ENCODE peak calls at places on chromosomes 7 and 10, in five cellular contexts. C is adrenal gland, X is sigmoid colon, J is lower leg skin, A is IMR-90. Y is an unnamed sample.

GRCh38 chr7:27185708-27186449 is 847 bp upstream of the HOXA11 start:
- DNase-seq in J (peak), X (peak), C (peak), A (no peak), Y (no peak)

GRCh38 chr7:71517940-71518339 is 386.0 kb downstream of the GALNT17 start:
- DNase-seq in J (no peak), C (no peak), A (no peak), X (no peak), Y (no peak)

GRCh38 chr7:122572706-122573105 is 126.2 kb downstream of the RNF133 start:
- DNase-seq in J (no peak), A (no peak), X (no peak), C (no peak), Y (no peak)

GRCh38 chr10:131960631-131961046 is 21.1 kb downstream of the BNIP3 start:
- DNase-seq in J (no peak), X (peak), A (no peak), C (no peak), Y (peak)

GRCh38 chr10:88769384-88769783 is 9.6 kb downstream of the LIPN start:
- DNase-seq in J (no peak), C (no peak), X (no peak), A (no peak), Y (no peak)

GRCh38 chr7:101669307-101669706 is 40.2 kb upstream of the MYL10 start:
- DNase-seq in J (no peak), C (no peak), X (no peak), A (no peak), Y (no peak)

GRCh38 chr10:98029149-98030092 is 1.0 kb downstream of the CRTAC1 start:
- DNase-seq in J (no peak), C (no peak), A (no peak), X (no peak), Y (peak)

GRCh38 chr7:156827587-156828203 is 65.3 kb downstream of the LMBR1 start:
- DNase-seq in A (peak), X (no peak), J (no peak), C (no peak), Y (peak)

GRCh38 chr7:18597759-18598158 is 102.2 kb downstream of the HDAC9 start:
- DNase-seq in A (peak), C (no peak), X (no peak), J (no peak), Y (no peak)

DNA sequence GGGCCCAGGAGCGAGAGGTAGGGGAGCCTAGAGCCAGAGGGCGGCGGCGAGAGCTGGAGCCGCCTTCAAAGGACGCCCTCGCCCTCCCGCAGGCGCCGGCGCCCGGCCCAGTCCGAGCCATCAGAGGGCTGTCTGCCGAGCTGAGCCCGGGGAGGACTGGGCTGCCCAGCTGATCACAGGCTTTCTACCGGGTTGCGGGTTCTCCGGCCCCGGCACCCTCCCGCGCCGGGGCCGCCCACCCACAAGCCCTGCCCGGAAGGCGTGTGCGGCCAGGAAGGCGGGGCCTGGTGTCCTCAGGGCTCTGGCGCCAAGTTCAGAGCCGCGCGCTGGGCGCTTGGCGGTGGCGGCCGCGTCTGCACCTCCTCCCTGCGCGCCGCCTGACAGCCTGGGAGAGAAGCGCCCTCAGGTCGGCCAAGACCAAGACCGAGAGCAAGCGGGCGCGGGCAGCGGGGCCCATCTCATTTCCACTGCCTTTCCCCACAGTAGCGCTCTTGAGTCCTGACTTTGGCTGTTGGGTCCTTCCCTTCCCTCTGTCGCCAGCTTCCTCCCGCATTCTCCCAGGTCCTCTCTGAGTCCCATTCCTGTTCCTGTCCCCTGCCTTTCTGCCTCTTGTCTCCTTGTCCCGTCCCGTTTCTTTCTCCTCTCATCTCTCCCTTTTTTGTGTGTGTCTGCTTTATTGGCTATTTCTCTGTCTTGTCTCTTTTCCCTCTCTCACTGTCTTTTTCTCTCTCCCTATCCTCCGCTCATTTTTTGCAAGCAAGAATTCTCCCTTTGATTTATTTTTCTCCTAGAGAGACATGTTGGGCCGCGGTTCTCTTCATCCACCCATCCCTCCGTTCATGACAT is 60.6 kb upstream of the MSMB start:
- DNase-seq in X (peak), A (peak), J (peak), C (peak), Y (peak)
- TF ChIP-seq POLR2A in X (no peak), A (no peak), J (no peak), C (no peak), Y (no peak)

DNA sequence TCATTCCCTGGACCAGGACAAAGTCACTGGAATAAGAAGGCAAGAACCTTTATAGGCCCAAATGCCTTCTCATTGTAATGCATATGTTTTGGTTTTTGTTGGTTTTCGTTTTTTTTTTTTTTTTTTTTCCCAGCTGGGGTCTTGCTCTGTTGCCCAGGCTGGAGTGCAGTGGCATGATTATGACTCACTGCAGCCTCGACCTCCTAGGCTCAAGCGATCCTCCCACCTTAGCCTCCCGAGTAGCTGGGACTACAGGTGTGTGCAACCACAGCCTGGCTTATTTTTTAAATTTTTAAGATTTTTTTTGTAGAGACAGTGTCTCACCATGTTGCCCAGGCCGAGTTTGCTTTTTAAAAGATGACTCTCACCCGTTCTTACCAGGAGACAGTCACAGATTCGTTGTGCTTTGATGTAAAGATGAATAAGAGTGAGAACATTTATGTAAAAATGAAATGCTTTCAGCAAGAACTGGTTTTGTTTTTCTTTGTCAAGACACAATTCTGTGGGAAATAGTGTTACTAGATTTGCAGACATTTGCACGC is 7.6 kb downstream of the IQCE start:
- DNase-seq in C (no peak), J (no peak), A (no peak), X (no peak), Y (no peak)
- H3K4me3 ChIP-seq in C (no peak), J (no peak), A (no peak), X (no peak), Y (no peak)

GRCh38 chr7:140176271-140176701 is 497 bp downstream of the KDM7A start:
- DNase-seq in J (no peak), A (no peak), C (peak), X (no peak), Y (no peak)

GRCh38 chr7:140175221-140176218 is 1.3 kb downstream of the KDM7A start:
- DNase-seq in A (peak), X (peak), J (peak), C (peak), Y (peak)

GRCh38 chr7:140174217-140174616 is 2.6 kb downstream of the KDM7A start:
- DNase-seq in A (no peak), J (no peak), C (no peak), X (no peak), Y (no peak)

GRCh38 chr7:140179339-140179738 is 2.6 kb upstream of the KDM7A start:
- DNase-seq in X (no peak), A (no peak), C (no peak), J (no peak), Y (no peak)

GRCh38 chr7:140176811-140177702 is at the start of gene KDM7A:
- DNase-seq in A (peak), J (peak), C (peak), X (peak), Y (peak)
- TF ChIP-seq POLR2A in A (peak), J (no peak), C (peak), X (peak), Y (no peak)

DNA sequence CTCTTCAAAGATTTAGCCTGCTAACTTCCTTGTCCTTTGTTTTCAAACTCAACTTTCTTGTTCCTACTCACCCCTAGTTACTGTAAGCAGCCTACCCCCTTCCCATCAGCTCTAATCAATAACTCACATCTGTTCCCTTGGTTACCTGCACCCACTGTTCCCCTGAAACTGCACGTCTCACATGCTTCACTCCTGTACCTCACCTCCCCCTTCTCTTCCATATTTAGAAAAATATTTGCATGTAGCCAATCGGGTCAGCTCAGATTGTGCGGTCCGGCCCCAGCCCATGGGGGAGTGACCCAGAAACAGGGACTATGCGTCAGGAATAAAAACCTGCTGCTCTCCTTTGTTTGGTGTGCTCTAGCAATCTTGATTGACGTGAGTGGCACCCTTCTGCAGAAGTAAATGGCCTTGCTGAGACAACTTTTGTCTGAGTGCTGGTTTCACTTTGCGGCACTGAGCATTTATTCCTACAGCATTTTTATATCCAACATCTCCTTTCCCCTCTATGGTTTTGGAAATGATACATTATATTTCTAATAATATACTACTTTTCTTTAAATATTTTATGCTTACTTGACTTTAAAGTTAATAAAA is 21.1 kb upstream of the FAM221A start:
- DNase-seq in J (no peak), X (no peak), C (no peak), A (no peak), Y (peak)
- H3K4me3 ChIP-seq in J (no peak), X (no peak), C (no peak), A (no peak), Y (no peak)

DNA sequence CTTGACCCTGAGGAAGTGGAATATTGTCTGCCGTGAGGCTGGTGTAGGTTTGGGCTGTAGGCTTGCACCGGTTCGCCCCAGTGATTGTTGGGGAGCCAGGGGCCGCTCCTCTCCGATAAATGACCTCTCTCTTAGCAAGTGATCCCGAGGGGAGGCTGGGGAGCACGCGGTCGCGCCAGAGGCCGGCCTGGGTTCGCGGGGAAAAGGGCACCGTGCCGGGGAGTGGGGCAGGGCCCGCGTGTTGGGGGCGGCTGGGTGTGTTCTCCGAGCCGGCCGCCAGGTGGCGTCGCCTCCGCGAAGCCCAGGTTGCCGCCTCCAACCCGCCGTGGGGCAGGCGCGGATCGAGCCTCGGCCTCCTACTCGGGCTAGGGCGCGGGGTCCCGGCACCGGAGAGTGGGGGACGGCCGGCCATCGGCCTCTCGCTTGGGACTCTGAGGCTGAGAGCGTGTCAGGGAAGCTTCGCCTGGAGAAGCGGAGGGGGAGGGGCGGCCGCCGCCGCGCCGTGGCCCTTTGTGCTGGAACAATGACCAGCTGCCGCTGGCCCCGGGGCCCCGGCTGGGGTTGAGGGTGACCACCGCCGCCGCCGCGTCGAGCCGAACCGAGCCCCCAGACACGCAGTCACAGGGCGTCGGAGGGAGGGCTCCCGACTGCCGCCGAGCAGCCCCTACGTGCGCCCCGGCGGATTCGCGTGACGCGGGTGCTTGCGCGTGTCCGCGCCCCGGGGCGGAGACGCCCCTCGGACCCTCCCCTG is 442 bp upstream of the LZTS2 start:
- DNase-seq in X (peak), J (peak), A (peak), C (peak), Y (peak)
- TF ChIP-seq POLR2A in X (peak), J (no peak), A (peak), C (peak), Y (peak)

GRCh38 chr7:69953319-69954067 is 355.2 kb downstream of the AUTS2 start:
- DNase-seq in J (no peak), X (no peak), C (no peak), A (no peak), Y (no peak)
- H3K4me3 ChIP-seq in J (no peak), X (no peak), C (no peak), A (no peak), Y (no peak)

DNA sequence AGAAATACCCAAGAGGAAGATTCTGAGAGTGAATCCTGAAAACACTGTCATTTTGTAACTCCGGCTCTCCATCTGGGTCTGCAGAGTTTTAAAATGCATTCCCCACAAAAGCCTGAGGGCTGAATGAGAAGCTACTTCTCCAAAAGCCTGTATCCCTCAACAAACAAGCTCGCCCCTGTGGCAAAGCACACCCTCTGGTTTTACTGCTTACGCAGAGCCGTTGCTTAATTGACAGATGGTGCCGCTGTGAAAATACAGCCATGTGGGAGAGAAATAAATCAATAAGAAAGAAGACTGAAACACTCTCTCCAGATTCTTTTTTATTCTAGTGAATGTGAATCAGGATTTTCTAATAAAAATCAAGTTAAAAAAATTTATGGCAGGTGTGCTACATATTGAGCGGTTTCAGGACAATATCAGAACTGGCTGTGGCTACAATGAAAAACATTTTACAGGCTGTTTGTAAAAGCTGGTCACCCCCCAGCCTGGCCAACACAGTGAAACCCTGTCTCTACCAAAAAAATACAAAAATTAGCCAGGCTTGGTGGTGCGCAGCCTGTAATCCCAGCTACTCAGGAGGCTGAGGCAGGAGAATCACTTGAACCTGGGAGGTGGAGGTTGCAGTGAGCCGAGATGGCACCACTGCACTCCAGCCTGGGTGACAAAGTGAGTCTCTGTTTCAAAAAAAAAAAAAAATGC is 32.5 kb downstream of the C7orf33 start:
- DNase-seq in X (no peak), J (peak), C (no peak), A (no peak), Y (no peak)
- TF ChIP-seq POLR2A in X (no peak), J (no peak), C (no peak), A (no peak), Y (no peak)

DNA sequence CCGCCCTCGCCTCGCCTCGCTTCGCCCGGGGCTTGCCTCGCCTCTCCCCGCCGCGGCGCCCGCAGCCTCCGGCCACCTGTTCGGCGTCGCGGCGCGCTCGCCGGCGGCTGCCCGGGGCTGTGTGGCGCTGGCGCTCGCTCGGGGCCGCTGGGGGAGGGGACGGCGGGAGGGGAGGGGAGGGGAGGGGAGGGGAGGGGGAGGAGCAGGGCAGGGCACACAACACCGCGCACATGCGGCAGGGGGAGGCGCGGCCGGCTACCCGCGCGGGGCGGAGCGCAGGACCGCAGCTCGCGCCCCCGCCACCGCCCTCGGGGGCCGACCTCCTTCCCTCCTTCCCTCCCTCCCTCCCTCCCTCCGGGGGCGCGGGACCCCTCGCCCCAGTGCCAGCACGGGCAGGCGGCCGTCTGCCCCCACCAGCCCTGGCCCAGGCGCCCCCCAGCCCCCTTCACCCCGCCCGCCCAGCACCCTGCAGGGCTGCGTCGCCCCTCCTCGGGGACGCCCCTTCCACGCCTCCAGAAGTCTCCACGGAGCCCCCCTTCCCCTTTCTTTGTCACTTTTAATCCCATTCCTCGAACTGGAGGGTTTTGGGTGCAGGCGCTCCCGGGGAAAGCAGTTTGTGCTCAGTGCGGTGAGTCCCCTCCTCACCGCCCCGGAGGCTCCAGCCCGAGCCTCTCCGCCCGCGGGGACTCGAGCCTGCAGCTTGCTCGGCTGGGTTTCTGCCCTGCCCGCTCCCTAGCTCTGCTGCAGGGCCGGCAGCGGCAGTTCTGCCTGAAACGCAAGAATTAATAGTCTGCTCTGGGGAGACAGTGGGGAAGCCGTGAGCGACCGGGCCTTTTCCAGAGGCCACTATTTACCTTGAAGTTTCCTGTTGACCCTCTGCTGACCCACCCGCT is at the start of gene PARD3:
- DNase-seq in A (peak), C (peak), J (peak), X (peak), Y (peak)
- H3K4me3 ChIP-seq in A (peak), C (peak), J (peak), X (peak), Y (peak)

Y was measured in upper lobe of left lung.